ENCODE peak calls at places on chromosomes 5 and 9, in seven cellular contexts. M is foreskin fibroblast; U is WERI-Rb-1; V is epithelial cell of esophagus; T is suprapubic skin; Y is CD8-positive, alpha-beta T cell; H is stomach. I is an unnamed sample.

GRCh38 chr5:109045710-109046109 is 298.0 kb downstream of the FER start:
- DNase-seq in M (no peak), U (no peak), V (no peak), T (no peak), Y (no peak), H (no peak), I (no peak)

GRCh38 chr9:97525451-97525850 is 24.0 kb downstream of the TMOD1 start:
- DNase-seq in M (peak; percentile 71), U (no peak), V (peak; percentile 84), T (no peak), Y (no peak), H (no peak), I (no peak)

GRCh38 chr9:105205787-105206511 is 38.5 kb upstream of the SLC44A1 start:
- DNase-seq in M (peak; percentile 96), U (no peak), V (peak; percentile 16), T (peak; percentile 81), Y (no peak), H (peak; percentile 35), I (no peak)

GRCh38 chr5:129027260-129027659 is 62.0 kb downstream of the SLC27A6 start:
- DNase-seq in M (no peak), U (no peak), V (no peak), T (no peak), Y (no peak), H (no peak), I (no peak)

GRCh38 chr5:32092938-32093812 is 80.9 kb downstream of the GOLPH3 start:
- DNase-seq in M (peak; percentile 85), U (peak; percentile 84), V (peak; percentile 78), T (no peak), Y (peak; percentile 74), H (peak; percentile 63), I (peak; percentile 72)

GRCh38 chr5:180494510-180495181 is 467 bp downstream of the CNOT6 start:
- DNase-seq in M (peak; percentile 64), U (peak; percentile 10), V (peak; percentile 29), T (peak; percentile 74), Y (no peak), H (peak; percentile 50), I (peak; percentile 48)

GRCh38 chr9:68894502-68894901 is 119.4 kb downstream of the PRKACG start:
- DNase-seq in M (no peak), U (no peak), V (no peak), T (no peak), Y (no peak), H (peak; percentile 63), I (no peak)

GRCh38 chr5:173963107-173963506 is 25.9 kb upstream of the C5orf47 start:
- DNase-seq in M (peak; percentile 86), U (no peak), V (peak; percentile 70), T (no peak), Y (no peak), H (no peak), I (no peak)

GRCh38 chr5:10583663-10584572 is 20.0 kb downstream of the ANKRD33B start:
- DNase-seq in M (peak; percentile 19), U (peak; percentile 86), V (no peak), T (no peak), Y (no peak), H (no peak), I (no peak)

GRCh38 chr5:77306531-77306930 is 96.1 kb downstream of the PDE8B start:
- DNase-seq in M (no peak), U (no peak), V (no peak), T (no peak), Y (no peak), H (no peak), I (no peak)

GRCh38 chr9:73780916-73781315 is 629.3 kb downstream of the ANXA1 start:
- DNase-seq in M (peak; percentile 87), U (no peak), V (peak; percentile 92), T (no peak), Y (no peak), H (no peak), I (no peak)

GRCh38 chr5:96180684-96181083 is 219.0 kb upstream of the ELL2 start:
- DNase-seq in M (no peak), U (no peak), V (no peak), T (no peak), Y (no peak), H (no peak), I (no peak)

GRCh38 chr5:96177303-96177869 is 215.7 kb upstream of the ELL2 start:
- DNase-seq in M (peak; percentile 90), U (no peak), V (peak; percentile 99), T (no peak), Y (no peak), H (no peak), I (no peak)

GRCh38 chr5:96172436-96172835 is 210.8 kb upstream of the ELL2 start:
- DNase-seq in M (peak; percentile 70), U (no peak), V (no peak), T (no peak), Y (no peak), H (no peak), I (no peak)

GRCh38 chr5:96176022-96176421 is 214.4 kb upstream of the ELL2 start:
- DNase-seq in M (no peak), U (no peak), V (no peak), T (no peak), Y (no peak), H (no peak), I (no peak)

DNA sequence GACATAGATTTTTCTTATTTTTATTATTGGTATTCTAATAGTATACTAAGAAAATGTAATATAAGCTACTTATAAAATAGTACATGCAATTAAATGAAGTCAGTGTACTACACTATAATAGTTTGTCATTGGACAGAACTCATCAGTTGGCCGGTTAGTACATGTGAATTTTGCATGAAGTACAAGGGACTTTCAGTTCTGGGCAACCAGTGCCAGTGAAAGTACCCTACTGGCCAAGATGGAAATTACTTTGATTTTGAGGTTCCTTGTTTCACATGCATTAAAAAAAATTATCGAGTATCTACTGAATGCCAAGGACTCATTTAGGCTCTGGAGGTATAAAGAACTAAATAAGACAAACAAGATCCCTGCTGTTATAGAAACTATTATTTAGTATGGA is 213.4 kb upstream of the ELL2 start:
- DNase-seq in M (peak; percentile 36), U (no peak), V (peak; percentile 40), T (no peak), Y (no peak), H (no peak), I (no peak)
- TF ChIP-seq CTCF in M (peak; percentile 4), U (peak; percentile 14), V (peak; percentile 46), T (peak; percentile 22), Y (peak; percentile 45), H (no peak), I (peak; percentile 72)

GRCh38 chr5:154459015-154459414 is 13.2 kb downstream of the SAP30L start:
- DNase-seq in M (no peak), U (no peak), V (no peak), T (no peak), Y (no peak), H (no peak), I (no peak)

GRCh38 chr5:154460172-154460571 is 14.4 kb downstream of the SAP30L start:
- DNase-seq in M (no peak), U (no peak), V (no peak), T (no peak), Y (no peak), H (no peak), I (no peak)

GRCh38 chr5:154465169-154465568 is 12.9 kb downstream of the HAND1 start:
- DNase-seq in M (peak; percentile 90), U (no peak), V (peak; percentile 92), T (no peak), Y (no peak), H (no peak), I (no peak)

GRCh38 chr5:154464435-154464834 is 13.6 kb downstream of the HAND1 start:
- DNase-seq in M (no peak), U (no peak), V (no peak), T (no peak), Y (no peak), H (no peak), I (no peak)

DNA sequence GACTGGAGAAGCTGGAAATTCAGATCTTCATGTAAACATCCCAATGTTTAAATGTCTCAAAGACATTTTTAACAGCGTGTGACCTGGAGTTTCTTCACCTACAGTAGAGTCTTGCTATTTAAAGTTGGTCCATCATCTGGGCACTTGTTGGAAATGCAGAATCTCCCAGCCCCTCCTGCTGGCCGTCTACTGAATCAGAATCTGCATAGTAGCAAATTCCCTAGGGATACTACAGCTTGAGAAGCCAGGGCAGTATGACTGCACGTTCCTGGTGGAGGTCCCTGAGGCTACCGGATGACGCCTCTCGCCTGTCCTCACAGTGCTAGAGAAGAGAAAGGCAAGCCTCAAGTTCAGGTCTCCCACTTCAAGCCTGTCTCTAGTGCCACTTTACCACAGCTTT is 15.7 kb downstream of the SAP30L start:
- DNase-seq in M (peak; percentile 56), U (no peak), V (no peak), T (no peak), Y (no peak), H (no peak), I (no peak)
- TF ChIP-seq CTCF in M (peak; percentile 22), U (peak; percentile 22), V (peak; percentile 34), T (no peak), Y (no peak), H (no peak), I (peak; percentile 37)

DNA sequence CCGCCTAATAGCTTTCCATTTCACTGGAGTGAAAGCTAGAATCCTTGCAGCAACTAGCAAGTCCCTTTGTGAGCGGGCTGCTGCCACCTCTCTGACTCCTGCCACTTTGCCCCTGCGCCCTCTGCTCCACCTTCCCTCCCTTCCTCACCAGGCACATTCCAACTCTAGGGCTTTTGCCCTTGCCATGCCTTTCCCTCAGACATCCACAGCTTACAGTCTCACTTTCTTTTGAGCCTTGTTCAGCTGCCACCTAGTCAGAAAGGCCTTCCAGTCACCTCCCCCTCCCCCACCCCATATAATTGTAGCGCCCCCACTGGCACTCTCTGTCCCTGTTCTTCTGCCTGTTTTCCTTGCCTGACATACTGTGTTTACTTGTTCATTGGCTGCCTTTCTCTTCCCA is 31.0 kb downstream of the CYSTM1 start:
- DNase-seq in M (no peak), U (no peak), V (no peak), T (no peak), Y (no peak), H (no peak), I (no peak)
- TF ChIP-seq CTCF in M (no peak), U (no peak), V (no peak), T (no peak), Y (no peak), H (no peak), I (no peak)

GRCh38 chr9:5577225-5577624 is 51.7 kb upstream of the RIC1 start:
- DNase-seq in M (no peak), U (no peak), V (no peak), T (no peak), Y (no peak), H (no peak), I (no peak)

GRCh38 chr9:5578018-5578697 is 50.7 kb upstream of the RIC1 start:
- DNase-seq in M (peak; percentile 55), U (no peak), V (peak; percentile 20), T (no peak), Y (no peak), H (no peak), I (no peak)

GRCh38 chr9:5571629-5572232 is 57.2 kb upstream of the RIC1 start:
- DNase-seq in M (no peak), U (no peak), V (no peak), T (no peak), Y (no peak), H (no peak), I (no peak)

GRCh38 chr9:5574097-5574496 is 54.8 kb upstream of the RIC1 start:
- DNase-seq in M (no peak), U (no peak), V (no peak), T (no peak), Y (no peak), H (no peak), I (no peak)

DNA sequence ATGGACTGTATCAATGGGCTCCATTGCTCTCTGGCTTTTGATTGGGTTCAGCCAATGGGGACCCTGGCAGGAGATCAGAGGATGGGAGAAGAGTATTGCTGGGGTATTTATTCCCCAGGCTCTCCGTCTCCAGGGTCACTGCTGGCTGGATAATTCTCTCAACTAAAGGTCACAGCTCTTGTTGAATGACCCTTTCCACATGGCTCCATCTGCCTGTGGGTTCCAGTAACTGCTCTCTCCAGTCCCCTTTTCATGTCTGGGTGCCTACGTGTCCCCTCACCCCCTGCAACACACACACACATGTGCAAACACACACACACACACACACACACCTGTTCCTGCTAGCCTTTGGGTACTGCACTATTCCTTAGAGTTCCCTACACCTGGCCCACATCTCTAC is 53.9 kb upstream of the RIC1 start:
- DNase-seq in M (no peak), U (no peak), V (no peak), T (no peak), Y (no peak), H (no peak), I (no peak)
- TF ChIP-seq CTCF in M (no peak), U (no peak), V (no peak), T (no peak), Y (no peak), H (no peak), I (no peak)